ENCODE peak calls at places on chromosome 7, in seven cellular contexts. One of them, this sample, is unnamed.

GRCh38 chr7:845731-846130 is 13.5 kb downstream of the SUN1 start:
- DNase-seq in HCT116: no peak
- DNase-seq in OCI-LY7: no peak
- DNase-seq in GM23338: no peak
- DNase-seq in hepatocyte: no peak
- DNase-seq in A549: no peak
- DNase-seq in GM23248: no peak
- DNase-seq in this sample: no peak

GRCh38 chr7:64541438-64542359 is 21.2 kb downstream of the ZNF680 start:
- DNase-seq in HCT116: peak; percentile 55
- DNase-seq in OCI-LY7: no peak
- DNase-seq in GM23338: no peak
- DNase-seq in hepatocyte: no peak
- DNase-seq in A549: no peak
- DNase-seq in GM23248: peak; percentile 65
- DNase-seq in this sample: no peak

GRCh38 chr7:35286422-35286821 is 32.5 kb upstream of the TBX20 start:
- DNase-seq in HCT116: no peak
- DNase-seq in OCI-LY7: no peak
- DNase-seq in GM23338: no peak
- DNase-seq in hepatocyte: no peak
- DNase-seq in A549: no peak
- DNase-seq in GM23248: no peak
- DNase-seq in this sample: no peak

GRCh38 chr7:90681336-90682019 is 85.4 kb downstream of the CDK14 start:
- DNase-seq in HCT116: no peak
- DNase-seq in OCI-LY7: no peak
- DNase-seq in GM23338: no peak
- DNase-seq in hepatocyte: no peak
- DNase-seq in A549: no peak
- DNase-seq in GM23248: peak; percentile 21
- DNase-seq in this sample: no peak

GRCh38 chr7:19508821-19509220 is 200.0 kb downstream of the POLR1F start:
- DNase-seq in HCT116: no peak
- DNase-seq in OCI-LY7: no peak
- DNase-seq in GM23338: no peak
- DNase-seq in hepatocyte: no peak
- DNase-seq in A549: no peak
- DNase-seq in GM23248: no peak
- DNase-seq in this sample: no peak

GRCh38 chr7:29328050-29328449 is 133.5 kb downstream of the CHN2 start:
- DNase-seq in HCT116: no peak
- DNase-seq in OCI-LY7: no peak
- DNase-seq in GM23338: no peak
- DNase-seq in hepatocyte: no peak
- DNase-seq in A549: no peak
- DNase-seq in GM23248: no peak
- DNase-seq in this sample: no peak

GRCh38 chr7:75809396-75809795 is 4.2 kb downstream of the CCL24 start:
- DNase-seq in HCT116: no peak
- DNase-seq in OCI-LY7: no peak
- DNase-seq in GM23338: no peak
- DNase-seq in hepatocyte: no peak
- DNase-seq in A549: no peak
- DNase-seq in GM23248: no peak
- DNase-seq in this sample: no peak

GRCh38 chr7:122887198-122887597 is 938 bp upstream of the CADPS2 start:
- DNase-seq in HCT116: peak; percentile 51
- DNase-seq in OCI-LY7: no peak
- DNase-seq in GM23338: peak; percentile 75
- DNase-seq in hepatocyte: peak; percentile 86
- DNase-seq in A549: peak; percentile 54
- DNase-seq in GM23248: peak; percentile 82
- DNase-seq in this sample: peak; percentile 72

GRCh38 chr7:69682518-69682917 is 84.2 kb downstream of the AUTS2 start:
- DNase-seq in HCT116: no peak
- DNase-seq in OCI-LY7: no peak
- DNase-seq in GM23338: no peak
- DNase-seq in hepatocyte: no peak
- DNase-seq in A549: no peak
- DNase-seq in GM23248: no peak
- DNase-seq in this sample: no peak

GRCh38 chr7:82012453-82012852 is 242.6 kb upstream of the HGF start:
- DNase-seq in HCT116: no peak
- DNase-seq in OCI-LY7: no peak
- DNase-seq in GM23338: no peak
- DNase-seq in hepatocyte: no peak
- DNase-seq in A549: no peak
- DNase-seq in GM23248: no peak
- DNase-seq in this sample: no peak

GRCh38 chr7:21923663-21924062 is 22.0 kb downstream of the CDCA7L start:
- DNase-seq in HCT116: no peak
- DNase-seq in OCI-LY7: no peak
- DNase-seq in GM23338: no peak
- DNase-seq in hepatocyte: no peak
- DNase-seq in A549: no peak
- DNase-seq in GM23248: no peak
- DNase-seq in this sample: no peak

GRCh38 chr7:137508437-137509175 is 165.1 kb upstream of the PTN start:
- DNase-seq in HCT116: no peak
- DNase-seq in OCI-LY7: no peak
- DNase-seq in GM23338: peak; percentile 7
- DNase-seq in hepatocyte: peak; percentile 8
- DNase-seq in A549: no peak
- DNase-seq in GM23248: peak; percentile 77
- DNase-seq in this sample: no peak
- H3K4me2 ChIP-seq in HCT116: no peak overlapping the region
- H3K4me2 ChIP-seq in OCI-LY7: no peak overlapping the region
- H3K4me2 ChIP-seq in GM23338: no peak overlapping the region
- H3K4me2 ChIP-seq in hepatocyte: peak overlapping the region; percentile 6
- H3K4me2 ChIP-seq in A549: no peak overlapping the region
- H3K4me2 ChIP-seq in GM23248: peak overlapping the region; percentile 95
- H3K4me2 ChIP-seq in this sample: no peak overlapping the region

GRCh38 chr7:100864263-100864845 is 2.8 kb upstream of the TRIP6 start:
- DNase-seq in HCT116: no peak
- DNase-seq in OCI-LY7: no peak
- DNase-seq in GM23338: no peak
- DNase-seq in hepatocyte: no peak
- DNase-seq in A549: no peak
- DNase-seq in GM23248: no peak
- DNase-seq in this sample: no peak

GRCh38 chr7:100865971-100866720 is 1.0 kb upstream of the TRIP6 start:
- DNase-seq in HCT116: peak; percentile 55
- DNase-seq in OCI-LY7: no peak
- DNase-seq in GM23338: peak; percentile 27
- DNase-seq in hepatocyte: no peak
- DNase-seq in A549: no peak
- DNase-seq in GM23248: peak; percentile 55
- DNase-seq in this sample: no peak

GRCh38 chr7:100867040-100867795 is at the start of gene TRIP6:
- DNase-seq in HCT116: peak; percentile 68
- DNase-seq in OCI-LY7: no peak
- DNase-seq in GM23338: peak; percentile 95
- DNase-seq in hepatocyte: peak; percentile 93
- DNase-seq in A549: peak; percentile 79
- DNase-seq in GM23248: peak; percentile 95
- DNase-seq in this sample: peak; percentile 54

GRCh38 chr7:100866721-100867039 is 507 bp upstream of the TRIP6 start:
- DNase-seq in HCT116: no peak
- DNase-seq in OCI-LY7: no peak
- DNase-seq in GM23338: no peak
- DNase-seq in hepatocyte: no peak
- DNase-seq in A549: no peak
- DNase-seq in GM23248: no peak
- DNase-seq in this sample: no peak

DNA sequence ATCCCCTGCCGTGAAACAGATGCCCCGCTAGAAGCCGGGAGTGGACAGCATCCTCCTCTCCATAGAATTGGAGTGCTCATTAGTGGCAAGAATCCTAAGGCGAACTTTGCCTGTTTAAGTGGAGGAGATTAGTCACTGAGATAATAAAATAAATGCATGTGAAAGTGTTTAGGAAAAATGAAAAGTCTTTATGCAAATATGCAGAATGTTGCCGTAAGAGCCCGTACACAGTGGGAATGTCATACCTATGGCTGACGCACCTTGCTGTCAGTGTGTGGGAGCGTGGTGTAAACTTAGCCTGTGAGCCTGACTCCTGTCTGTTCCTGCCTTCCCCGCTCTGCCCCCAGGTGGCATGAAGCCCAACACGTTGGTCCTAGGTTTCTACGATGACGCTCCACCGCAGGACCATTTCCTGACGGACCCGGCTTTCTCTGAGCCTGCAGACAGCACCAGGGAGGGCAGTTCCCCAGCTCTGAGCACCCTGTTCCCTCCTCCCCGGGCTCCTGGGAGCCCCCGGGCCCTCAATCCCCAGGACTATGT is 1.7 kb upstream of the TRIP6 start:
- DNase-seq in HCT116: peak; percentile 68
- DNase-seq in OCI-LY7: no peak
- DNase-seq in GM23338: peak; percentile 58
- DNase-seq in hepatocyte: no peak
- DNase-seq in A549: no peak
- DNase-seq in GM23248: peak; percentile 39
- DNase-seq in this sample: peak; percentile 97
- H3K4me2 ChIP-seq in HCT116: peak overlapping the region; percentile 89
- H3K4me2 ChIP-seq in OCI-LY7: no peak overlapping the region
- H3K4me2 ChIP-seq in GM23338: no peak overlapping the region
- H3K4me2 ChIP-seq in hepatocyte: no peak overlapping the region
- H3K4me2 ChIP-seq in A549: no peak overlapping the region
- H3K4me2 ChIP-seq in GM23248: no peak overlapping the region
- H3K4me2 ChIP-seq in this sample: no peak overlapping the region

GRCh38 chr7:148335790-148336189 is 254.8 kb upstream of the C7orf33 start:
- DNase-seq in HCT116: no peak
- DNase-seq in OCI-LY7: no peak
- DNase-seq in GM23338: no peak
- DNase-seq in hepatocyte: no peak
- DNase-seq in A549: no peak
- DNase-seq in GM23248: no peak
- DNase-seq in this sample: no peak

GRCh38 chr7:148334959-148335577 is 255.5 kb upstream of the C7orf33 start:
- DNase-seq in HCT116: no peak
- DNase-seq in OCI-LY7: no peak
- DNase-seq in GM23338: no peak
- DNase-seq in hepatocyte: peak; percentile 56
- DNase-seq in A549: peak; percentile 22
- DNase-seq in GM23248: no peak
- DNase-seq in this sample: no peak

GRCh38 chr7:148332787-148333186 is 257.8 kb upstream of the C7orf33 start:
- DNase-seq in HCT116: no peak
- DNase-seq in OCI-LY7: no peak
- DNase-seq in GM23338: no peak
- DNase-seq in hepatocyte: no peak
- DNase-seq in A549: no peak
- DNase-seq in GM23248: no peak
- DNase-seq in this sample: no peak

GRCh38 chr7:148336411-148336810 is 254.2 kb upstream of the C7orf33 start:
- DNase-seq in HCT116: no peak
- DNase-seq in OCI-LY7: no peak
- DNase-seq in GM23338: no peak
- DNase-seq in hepatocyte: no peak
- DNase-seq in A549: no peak
- DNase-seq in GM23248: no peak
- DNase-seq in this sample: peak; percentile 55

GRCh38 chr7:148334441-148334956 is 256.1 kb upstream of the C7orf33 start:
- DNase-seq in HCT116: no peak
- DNase-seq in OCI-LY7: no peak
- DNase-seq in GM23338: no peak
- DNase-seq in hepatocyte: no peak
- DNase-seq in A549: no peak
- DNase-seq in GM23248: no peak
- DNase-seq in this sample: no peak
- H3K4me2 ChIP-seq in HCT116: no peak overlapping the region
- H3K4me2 ChIP-seq in OCI-LY7: no peak overlapping the region
- H3K4me2 ChIP-seq in GM23338: no peak overlapping the region
- H3K4me2 ChIP-seq in hepatocyte: no peak overlapping the region
- H3K4me2 ChIP-seq in A549: no peak overlapping the region
- H3K4me2 ChIP-seq in GM23248: no peak overlapping the region
- H3K4me2 ChIP-seq in this sample: no peak overlapping the region

DNA sequence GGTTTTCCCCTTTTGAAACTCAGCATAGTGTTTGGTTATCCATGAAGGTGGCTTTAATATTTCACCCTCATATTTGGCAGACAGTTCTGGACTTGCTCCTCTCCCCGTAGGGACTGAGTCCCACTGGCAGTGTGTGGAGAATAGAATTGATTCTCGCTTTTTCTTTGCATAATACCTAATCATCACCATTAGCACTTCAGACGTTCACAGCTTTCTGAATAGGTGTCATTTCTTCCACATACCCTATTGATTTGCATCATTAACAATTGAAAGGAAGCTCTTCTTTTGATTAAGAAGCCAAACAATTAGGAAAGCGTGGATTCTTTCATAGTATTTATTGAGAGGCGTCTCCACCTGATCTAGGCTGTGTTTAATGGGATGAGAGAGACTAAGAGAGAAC is 250.1 kb upstream of the C7orf33 start:
- DNase-seq in HCT116: no peak
- DNase-seq in OCI-LY7: no peak
- DNase-seq in GM23338: no peak
- DNase-seq in hepatocyte: no peak
- DNase-seq in A549: no peak
- DNase-seq in GM23248: no peak
- DNase-seq in this sample: no peak
- H3K4me2 ChIP-seq in HCT116: no peak overlapping the region
- H3K4me2 ChIP-seq in OCI-LY7: no peak overlapping the region
- H3K4me2 ChIP-seq in GM23338: peak overlapping the region; percentile 80
- H3K4me2 ChIP-seq in hepatocyte: peak overlapping the region; percentile 94
- H3K4me2 ChIP-seq in A549: no peak overlapping the region
- H3K4me2 ChIP-seq in GM23248: no peak overlapping the region
- H3K4me2 ChIP-seq in this sample: peak overlapping the region; percentile 55

This sample was measured in trophoblast cell.